ENCODE peak calls at places on chromosomes 4 and X, in four cellular contexts. A is AG04450, I is fibroblast of villous mesenchyme, L is tibial nerve. U is an unnamed sample.

GRCh38 chr4:108943371-108943770 is 180.5 kb upstream of the ETNPPL start:
- DNase-seq in A (no peak), I (no peak), L (no peak), U (no peak)

GRCh38 chrX:10769165-10769564 is 148.8 kb upstream of the MID1 start:
- DNase-seq in A (no peak), I (peak), L (no peak), U (peak)

GRCh38 chr4:188691811-188692210 is 552.6 kb downstream of the TRIML1 start:
- DNase-seq in A (peak), I (no peak), L (no peak), U (peak)

GRCh38 chr4:21790437-21791029 is 158.0 kb downstream of the KCNIP4 start:
- DNase-seq in A (no peak), I (peak), L (no peak), U (peak)

GRCh38 chr4:80036306-80036705 is 36.7 kb downstream of the ANTXR2 start:
- DNase-seq in A (no peak), I (no peak), L (no peak), U (no peak)

GRCh38 chr4:14749910-14750309 is 252.4 kb upstream of the CPEB2 start:
- DNase-seq in A (no peak), I (peak), L (no peak), U (peak)

GRCh38 chr4:81040175-81040659 is 9.7 kb downstream of the BMP3 start:
- DNase-seq in A (no peak), I (peak), L (no peak), U (peak)

GRCh38 chr4:131426023-131426758 is 1722.9 kb upstream of the PCDH10 start:
- DNase-seq in A (no peak), I (no peak), L (no peak), U (no peak)

GRCh38 chr4:68074397-68074796 is 55.3 kb downstream of the TMPRSS11F start:
- DNase-seq in A (no peak), I (peak), L (no peak), U (no peak)

GRCh38 chr4:18593297-18594002 is 571.9 kb upstream of the LCORL start:
- DNase-seq in A (peak), I (peak), L (peak), U (peak)

GRCh38 chrX:140141444-140142029 is 176.2 kb upstream of the CXorf66 start:
- DNase-seq in A (no peak), I (peak), L (no peak), U (peak)

DNA sequence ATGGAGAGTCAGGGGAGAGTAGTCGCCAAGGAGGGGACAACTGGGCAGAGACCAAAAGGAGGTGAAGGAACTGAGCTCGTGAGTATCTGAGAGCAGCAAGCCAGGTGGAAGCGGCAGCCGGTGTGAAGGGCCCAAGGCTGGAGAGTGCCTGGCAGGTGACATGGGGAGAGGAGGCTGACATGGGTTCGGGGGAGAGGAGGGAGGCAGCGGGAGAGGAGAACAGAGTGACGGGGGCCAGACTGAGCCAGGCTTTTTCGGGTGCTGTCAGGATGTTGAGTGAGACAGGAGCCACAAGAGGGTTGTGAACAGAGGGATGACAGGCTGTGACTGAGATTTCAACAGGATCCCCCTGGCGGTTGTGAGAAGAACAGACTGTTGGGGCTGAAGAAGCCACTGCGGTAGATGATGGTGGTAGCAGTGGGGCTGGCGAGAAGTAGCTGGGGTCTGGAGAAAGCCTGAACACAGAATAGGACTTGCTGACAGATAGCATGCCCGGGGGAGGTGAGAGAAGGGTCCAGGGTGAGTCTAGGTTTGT is 5.7 kb downstream of the ELK1 start:
- DNase-seq in A (no peak), I (peak), L (no peak), U (peak)
- TF ChIP-seq CTCF in A (peak), I (peak), L (no peak), U (peak)

DNA sequence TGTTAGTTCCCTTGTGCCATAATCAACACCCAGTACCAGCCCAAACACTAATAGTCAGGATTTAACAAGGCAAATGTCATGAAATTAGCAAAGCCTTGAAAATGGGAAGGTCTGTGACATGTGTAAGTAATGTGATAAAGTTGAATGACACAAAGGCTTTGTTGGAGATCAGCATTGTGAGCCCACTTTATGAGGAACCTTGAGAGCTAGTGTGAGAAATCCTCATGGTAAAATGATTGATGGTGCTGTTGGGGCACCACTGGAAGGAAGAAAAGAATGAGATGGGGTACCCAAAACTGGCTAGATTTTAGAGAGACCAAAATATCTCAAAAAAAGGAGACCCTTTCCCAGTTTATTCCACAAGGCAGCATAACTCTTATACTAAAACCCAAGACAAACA is 3.3 kb upstream of the LIN54 start:
- DNase-seq in A (no peak), I (no peak), L (no peak), U (no peak)
- H3K4me3 ChIP-seq in A (no peak), I (no peak), L (peak), U (no peak)

GRCh38 chr4:130403221-130403620 is 1307.3 kb downstream of the C4orf33 start:
- DNase-seq in A (no peak), I (no peak), L (no peak), U (no peak)
- TF ChIP-seq CTCF in A (no peak), I (no peak), L (no peak), U (no peak)

GRCh38 chr4:5423670-5424069 is 284.7 kb downstream of the EVC2 start:
- DNase-seq in A (no peak), I (no peak), L (no peak), U (no peak)
- H3K4me3 ChIP-seq in A (no peak), I (no peak), L (no peak), U (no peak)

GRCh38 chr4:185654965-185655554 is 119.8 kb upstream of the PDLIM3 start:
- DNase-seq in A (no peak), I (no peak), L (no peak), U (no peak)

GRCh38 chr4:185654311-185654710 is 119.0 kb upstream of the PDLIM3 start:
- DNase-seq in A (no peak), I (no peak), L (no peak), U (no peak)

GRCh38 chr4:185657699-185658098 is 122.4 kb upstream of the PDLIM3 start:
- DNase-seq in A (no peak), I (no peak), L (no peak), U (no peak)

GRCh38 chr4:185657191-185657590 is 121.9 kb upstream of the PDLIM3 start:
- DNase-seq in A (no peak), I (no peak), L (no peak), U (no peak)

DNA sequence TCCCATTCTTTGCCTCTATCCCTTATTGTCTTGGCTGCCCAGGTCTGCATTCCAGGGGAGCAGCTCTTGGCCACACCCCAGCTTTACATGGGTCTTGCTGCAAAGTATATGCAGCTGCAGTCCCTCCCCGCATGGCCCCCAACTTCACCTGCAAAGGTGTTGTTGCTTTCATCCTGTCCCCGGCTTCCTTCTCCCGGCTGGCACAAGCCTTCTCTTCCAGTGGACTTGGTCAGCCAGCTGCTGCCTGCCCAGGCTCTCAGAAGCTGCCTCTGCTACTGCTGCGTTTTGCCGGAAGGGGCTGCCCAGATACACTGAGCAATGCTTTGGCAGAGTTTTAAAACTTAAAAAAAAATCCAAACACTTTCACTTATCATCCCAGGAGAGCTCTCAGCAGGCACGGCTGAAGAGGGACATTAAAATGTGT is 121.2 kb upstream of the PDLIM3 start:
- DNase-seq in A (no peak), I (peak), L (no peak), U (peak)
- TF ChIP-seq CTCF in A (peak), I (peak), L (peak), U (peak)

DNA sequence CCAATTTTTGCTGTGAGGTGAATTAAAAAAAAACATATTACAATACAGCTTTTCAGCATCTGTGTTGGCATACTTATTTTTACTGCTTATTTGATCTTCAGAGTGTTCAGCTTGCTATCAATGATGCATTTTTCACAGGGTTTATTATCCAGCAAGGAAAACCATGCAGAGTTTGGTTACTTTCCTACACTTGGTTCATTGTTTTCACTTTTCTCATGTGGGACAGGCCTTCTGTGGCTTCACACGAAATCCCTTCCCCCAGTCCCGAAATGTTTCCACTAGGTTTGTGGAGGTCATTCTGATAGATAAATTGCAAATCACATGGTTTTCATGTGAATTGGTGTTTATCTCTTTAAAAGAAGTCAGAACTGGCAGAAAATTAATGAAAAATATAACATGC is 205.8 kb downstream of the SPCS3 start:
- DNase-seq in A (no peak), I (no peak), L (no peak), U (no peak)
- H3K4me3 ChIP-seq in A (no peak), I (no peak), L (no peak), U (no peak)

DNA sequence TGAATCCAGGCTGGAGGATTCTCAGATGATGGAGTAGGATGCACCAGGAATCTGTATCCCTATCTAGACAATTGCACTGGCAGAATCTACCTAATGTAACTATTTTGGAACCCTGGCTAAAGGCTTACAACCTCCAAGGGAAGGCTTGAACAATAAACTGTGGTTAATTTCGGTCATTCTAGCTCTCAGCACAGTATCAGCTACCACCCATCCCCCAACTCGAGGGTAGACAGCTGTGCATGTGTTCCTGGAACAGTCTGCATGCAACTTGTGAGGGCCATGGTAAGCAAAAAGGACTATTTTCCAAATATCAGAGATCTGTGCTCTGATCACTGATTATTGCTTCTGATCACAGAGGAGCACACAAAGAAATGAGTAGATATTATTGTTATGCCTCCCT is 34.0 kb downstream of the ELF2 start:
- DNase-seq in A (no peak), I (peak), L (no peak), U (no peak)
- TF ChIP-seq CTCF in A (no peak), I (no peak), L (no peak), U (no peak)

GRCh38 chr4:795726-796119 is 30.2 kb downstream of the CPLX1 start:
- DNase-seq in A (no peak), I (no peak), L (no peak), U (no peak)
- H3K4me3 ChIP-seq in A (no peak), I (no peak), L (no peak), U (no peak)

GRCh38 chrX:76153221-76153620 is 19.6 kb upstream of the PBDC1 start:
- DNase-seq in A (no peak), I (no peak), L (no peak), U (no peak)

GRCh38 chrX:76148753-76149152 is 24.1 kb upstream of the PBDC1 start:
- DNase-seq in A (no peak), I (peak), L (no peak), U (peak)

GRCh38 chrX:76148011-76148665 is 24.7 kb upstream of the PBDC1 start:
- DNase-seq in A (no peak), I (peak), L (no peak), U (peak)
- TF ChIP-seq CTCF in A (no peak), I (no peak), L (no peak), U (no peak)

GRCh38 chr4:26020896-26021295 is 106.9 kb downstream of the SMIM20 start:
- DNase-seq in A (peak), I (peak), L (no peak), U (peak)

GRCh38 chr4:26022346-26022891 is 108.4 kb downstream of the SMIM20 start:
- DNase-seq in A (peak), I (peak), L (no peak), U (peak)

GRCh38 chr4:26024079-26024478 is 110.1 kb downstream of the SMIM20 start:
- DNase-seq in A (no peak), I (no peak), L (no peak), U (no peak)

GRCh38 chr4:26021417-26022345 is 107.7 kb downstream of the SMIM20 start:
- DNase-seq in A (no peak), I (no peak), L (no peak), U (peak)

GRCh38 chr4:26023191-26023972 is 109.4 kb downstream of the SMIM20 start:
- DNase-seq in A (no peak), I (peak), L (no peak), U (peak)
- H3K4me3 ChIP-seq in A (no peak), I (no peak), L (no peak), U (no peak)